ENCODE peak calls at places on chromosomes 12 and 14, in eight cellular contexts. P is mucosa of gallbladder; V is stimulated activated CD4-positive, alpha-beta T cell treated with anti-CD3 and anti-CD28 coated beads, Interleukin-15, amount 100 ng/mL, for 24 hours; J is B cell; Q is substantia nigra; F is GM04504; I is smooth muscle cell of the brain vasculature; B is nucleus accumbens. C is an unnamed sample.

GRCh38 chr14:89012272-89013097 is 188.0 kb downstream of the TTC8 start:
- DNase-seq in P (no peak), Q (no peak), F (no peak), J (no peak), B (no peak), V (no peak), I (no peak), C (no peak)

GRCh38 chr14:75470238-75470797 is 42.5 kb downstream of the JDP2 start:
- DNase-seq in V (no peak), B (no peak), J (no peak), I (no peak), F (no peak), Q (no peak), P (no peak), C (no peak)

GRCh38 chr12:130878193-130879185 is 6.6 kb downstream of the RAN start:
- DNase-seq in F (no peak), V (peak), I (no peak), J (no peak), Q (no peak), P (no peak), B (no peak), C (no peak)

GRCh38 chr12:107325075-107325474 is 231.7 kb upstream of the CRY1 start:
- DNase-seq in B (no peak), Q (no peak), P (no peak), I (no peak), F (no peak), V (no peak), J (no peak), C (no peak)

GRCh38 chr14:55373784-55374725 is 37.6 kb downstream of the ATG14 start:
- DNase-seq in I (no peak), B (no peak), J (no peak), P (no peak), Q (no peak), V (peak), F (no peak), C (peak)

GRCh38 chr12:14664434-14665023 is 31.9 kb downstream of the GUCY2C start:
- DNase-seq in B (no peak), J (peak), Q (no peak), F (peak), P (peak), I (no peak), V (peak), C (no peak)

GRCh38 chr12:42213023-42213422 is 25.0 kb downstream of the YAF2 start:
- DNase-seq in I (no peak), Q (no peak), V (no peak), J (no peak), P (no peak), B (no peak), F (no peak), C (no peak)

GRCh38 chr12:66149702-66150398 is 19.3 kb upstream of the LLPH start:
- DNase-seq in V (no peak), J (no peak), F (no peak), B (no peak), Q (no peak), P (no peak), I (no peak), C (no peak)

GRCh38 chr12:53744730-53745129 is 7.0 kb downstream of the CISTR start:
- DNase-seq in V (no peak), P (no peak), J (no peak), F (no peak), B (no peak), I (no peak), Q (no peak), C (no peak)

GRCh38 chr12:8609061-8609570 is 3.5 kb downstream of the AICDA start:
- DNase-seq in V (peak), P (peak), I (no peak), J (no peak), B (no peak), Q (no peak), F (no peak), C (peak)

GRCh38 chr14:73311710-73312035 is 74.4 kb downstream of the PAPLN start:
- DNase-seq in V (no peak), J (no peak), F (no peak), P (no peak), I (no peak), Q (no peak), B (no peak), C (no peak)

GRCh38 chr12:65999564-66000280 is 130.8 kb downstream of the LLPH start:
- DNase-seq in P (no peak), B (no peak), V (no peak), Q (no peak), I (no peak), J (no peak), F (no peak), C (no peak)

GRCh38 chr12:51025182-51025747 is 919 bp downstream of the SLC11A2 start:
- DNase-seq in J (no peak), I (no peak), V (no peak), F (no peak), Q (no peak), B (no peak), P (no peak), C (no peak)

GRCh38 chr12:118061876-118062791 is 1.2 kb upstream of the WSB2 start:
- DNase-seq in I (no peak), V (peak), P (peak), J (peak), F (no peak), B (peak), Q (no peak), C (peak)

GRCh38 chr12:92593734-92594402 is 108.9 kb upstream of the PLEKHG7 start:
- DNase-seq in J (peak), Q (no peak), F (peak), P (peak), V (peak), I (no peak), B (no peak), C (peak)

GRCh38 chr12:8914716-8915526 is 612 bp downstream of the PHC1 start:
- DNase-seq in V (peak), Q (peak), J (peak), B (peak), P (peak), F (no peak), I (peak), C (peak)

GRCh38 chr12:90773526-90773925 is 181.4 kb downstream of the CCER1 start:
- DNase-seq in V (no peak), J (no peak), F (no peak), Q (no peak), I (no peak), P (no peak), B (no peak), C (no peak)

GRCh38 chr12:123358035-123358434 is 6.6 kb downstream of the SBNO1 start:
- DNase-seq in F (no peak), Q (no peak), P (no peak), B (no peak), J (no peak), V (no peak), I (no peak), C (no peak)

GRCh38 chr12:10582704-10583103 is 30.7 kb downstream of the MAGOHB start:
- DNase-seq in I (no peak), P (no peak), J (no peak), Q (no peak), F (no peak), B (no peak), V (no peak), C (no peak)

GRCh38 chr14:75440733-75441474 is 13.1 kb downstream of the JDP2 start:
- DNase-seq in P (peak), V (no peak), F (peak), I (no peak), Q (no peak), B (peak), J (no peak), C (no peak)

GRCh38 chr14:100067971-100068959 is 3.0 kb downstream of the EVL start:
- DNase-seq in J (peak), I (no peak), B (peak), V (peak), P (peak), Q (no peak), F (no peak), C (no peak)

GRCh38 chr14:73272393-73272792 is 35.1 kb downstream of the PAPLN start:
- DNase-seq in I (no peak), B (no peak), F (no peak), J (no peak), Q (no peak), V (no peak), P (no peak), C (no peak)

GRCh38 chr12:2084553-2085296 is 31.9 kb downstream of the CACNA1C start:
- DNase-seq in Q (no peak), I (no peak), P (no peak), V (no peak), B (no peak), J (no peak), F (peak), C (no peak)

GRCh38 chr12:86826051-86826450 is 569.9 kb upstream of the MGAT4C start:
- DNase-seq in J (no peak), B (no peak), P (no peak), V (no peak), I (no peak), F (no peak), Q (no peak), C (no peak)

GRCh38 chr12:34398366-34398705 is 376.0 kb downstream of the ALG10 start:
- DNase-seq in V (no peak), J (peak), B (no peak), Q (no peak), F (no peak), P (peak), I (no peak), C (no peak)

GRCh38 chr12:104257913-104258472 is 42.4 kb downstream of the TXNRD1 start:
- DNase-seq in P (no peak), B (no peak), Q (no peak), J (no peak), I (no peak), V (no peak), F (no peak), C (no peak)

GRCh38 chr14:52399886-52400599 is 85.9 kb downstream of the PTGER2 start:
- DNase-seq in Q (no peak), J (no peak), I (no peak), P (no peak), V (no peak), B (no peak), F (no peak), C (no peak)

GRCh38 chr14:33404054-33404453 is 465.4 kb downstream of the NPAS3 start:
- DNase-seq in P (no peak), Q (no peak), I (no peak), J (no peak), B (no peak), F (peak), V (no peak), C (no peak)

GRCh38 chr12:131832393-131833231 is 4.4 kb downstream of the MMP17 start:
- DNase-seq in J (no peak), V (no peak), I (no peak), F (peak), B (peak), Q (peak), P (peak), C (no peak)

GRCh38 chr14:68211421-68211820 is 391.8 kb downstream of the RAD51B start:
- DNase-seq in P (no peak), J (no peak), B (no peak), Q (no peak), F (no peak), I (no peak), V (no peak), C (no peak)

C was measured in GM19239.